ENCODE peak calls at places on chromosomes 7 and 10, in nine cellular contexts. Z is fibroblast of pulmonary artery; Y is renal cortical epithelial cell; H is CD8-positive, alpha-beta T cell; M is germinal center; R is SHP77; E is NCI-H2227 treated with DMSO at 0.1 percent for 48 hours; U is Calu3; V is activated T-cell treated with anti-CD3 and anti-CD28 coated beads for 1 hour. I is an unnamed sample.

GRCh38 chr10:31602541-31603244 is 283.7 kb downstream of the ZEB1 start:
- DNase-seq in H (no peak), Y (peak; percentile 53), R (peak; percentile 45), M (no peak), U (no peak), Z (peak; percentile 77), V (no peak), E (peak; percentile 63), I (no peak)

GRCh38 chr7:50728184-50728583 is 54.5 kb downstream of the GRB10 start:
- DNase-seq in V (no peak), H (no peak), R (no peak), M (no peak), E (no peak), U (no peak), Z (peak; percentile 73), Y (no peak), I (no peak)

GRCh38 chr10:21020545-21020944 is 123.4 kb upstream of the NEBL start:
- DNase-seq in Y (no peak), H (no peak), E (no peak), Z (no peak), V (no peak), M (peak; percentile 72), U (peak; percentile 30), R (no peak), I (no peak)

GRCh38 chr10:44344727-44345126 is 40.2 kb downstream of the CXCL12 start:
- DNase-seq in R (no peak), M (no peak), V (no peak), H (no peak), Y (no peak), Z (no peak), E (no peak), U (no peak), I (no peak)

GRCh38 chr7:100380180-100380579 is 6.9 kb downstream of the PILRA start:
- DNase-seq in M (no peak), Y (no peak), U (no peak), Z (no peak), V (no peak), E (no peak), H (no peak), R (no peak), I (no peak)

GRCh38 chr7:47937065-47937687 is 11.1 kb downstream of the PKD1L1 start:
- DNase-seq in E (no peak), H (no peak), U (no peak), V (no peak), M (peak; percentile 77), Z (no peak), R (no peak), Y (peak; percentile 39), I (no peak)

GRCh38 chr10:7409732-7410168 is 1.1 kb downstream of the SFMBT2 start:
- DNase-seq in U (no peak), E (no peak), Z (no peak), H (no peak), M (peak; percentile 20), V (no peak), Y (no peak), R (no peak), I (no peak)

GRCh38 chr7:141073173-141073640 is 657 bp upstream of the TMEM178B start:
- DNase-seq in Z (peak; percentile 41), E (peak; percentile 23), V (no peak), Y (peak; percentile 25), H (no peak), R (peak; percentile 35), U (peak; percentile 50), M (peak; percentile 10), I (no peak)

GRCh38 chr7:101602484-101603241 is 26.4 kb downstream of the MYL10 start:
- DNase-seq in E (peak; percentile 64), U (peak; percentile 82), Z (peak; percentile 78), R (peak; percentile 29), Y (peak; percentile 14), H (peak; percentile 48), M (peak; percentile 69), V (peak; percentile 51), I (peak; percentile 85)

GRCh38 chr10:59688921-59689351 is 20.7 kb downstream of the SLC16A9 start:
- DNase-seq in H (no peak), R (no peak), Y (peak; percentile 19), V (no peak), M (peak; percentile 29), E (no peak), Z (no peak), U (no peak), I (peak; percentile 65)

GRCh38 chr10:97058521-97058920 is 127.2 kb downstream of the SLIT1 start:
- DNase-seq in E (no peak), V (no peak), Z (no peak), U (no peak), Y (no peak), H (no peak), M (no peak), R (no peak), I (no peak)

I was measured in LoVo.